ENCODE peak calls at places on chromosome 22, in ten cellular contexts. X is activated T-helper 1 cell treated with anti-CD3 and anti-CD28 coated beads, Interleukin-2, amount 50 U/mL, for 16 hours; G is stimulated activated effector memory CD8-positive, alpha-beta T cell treated with anti-CD3 and anti-CD28 coated beads, Interleukin-12 subunit alpha, Interleukin-12 subunit beta, amount 100 ng/mL, for 72 hours; A is NCI-H345; L is NCI-H2171 treated with DMSO at 0.1 percent for 48 hours; E is activated gamma-delta T cell; T is hippocampal formation; R is fibroblast of lung; U is iPS-NIHi11; O is A549. K is an unnamed sample.

GRCh38 chr22:37485714-37486223 is 415 bp downstream of the MFNG start:
- DNase-seq in T (no peak), X (no peak), R (no peak), A (no peak), G (peak), U (no peak), O (no peak), L (no peak), E (no peak), K (no peak)

GRCh38 chr22:49768511-49768910 is 59.2 kb downstream of the BRD1 start:
- DNase-seq in E (no peak), G (no peak), U (peak), T (no peak), O (no peak), X (no peak), R (no peak), L (no peak), A (no peak), K (no peak)

GRCh38 chr22:44426981-44427380 is 71.1 kb downstream of the RTL6 start:
- DNase-seq in E (no peak), R (no peak), U (no peak), L (no peak), T (no peak), O (no peak), G (no peak), X (no peak), A (no peak), K (no peak)

GRCh38 chr22:29695129-29695926 is 24.5 kb upstream of the CABP7 start:
- DNase-seq in R (no peak), U (no peak), G (no peak), X (no peak), L (peak), T (no peak), A (peak), O (no peak), E (no peak), K (peak)

GRCh38 chr22:48536691-48537591 is 1290.7 kb downstream of the BRD1 start:
- DNase-seq in X (no peak), G (no peak), T (peak), U (no peak), E (no peak), R (peak), L (peak), A (no peak), O (no peak), K (peak)

GRCh38 chr22:38077595-38077994 is 6.4 kb downstream of the SLC16A8 start:
- DNase-seq in A (no peak), L (no peak), X (no peak), T (no peak), E (no peak), R (no peak), O (no peak), U (no peak), G (no peak), K (no peak)

GRCh38 chr22:37253164-37253660 is 9.1 kb upstream of the RAC2 start:
- DNase-seq in L (peak), X (no peak), O (no peak), A (no peak), T (no peak), U (no peak), G (no peak), E (no peak), R (peak), K (no peak)

GRCh38 chr22:25741692-25742626 is at the start of gene MYO18B:
- DNase-seq in U (no peak), T (no peak), G (no peak), O (no peak), R (peak), L (no peak), E (no peak), X (no peak), A (no peak), K (no peak)

GRCh38 chr22:50030315-50031188 is 18.0 kb upstream of the IL17REL start:
- DNase-seq in T (peak), R (peak), L (peak), X (peak), A (peak), G (peak), O (peak), U (peak), E (peak), K (peak)

GRCh38 chr22:49825944-49826602 is 1.6 kb downstream of the BRD1 start:
- DNase-seq in R (peak), G (peak), A (no peak), E (peak), L (no peak), T (no peak), U (no peak), O (no peak), X (peak), K (no peak)

GRCh38 chr22:32558681-32559355 is 84.2 kb downstream of the FBXO7 start:
- DNase-seq in U (no peak), G (no peak), X (no peak), A (no peak), R (peak), T (no peak), O (peak), L (no peak), E (no peak), K (no peak)

GRCh38 chr22:45422237-45422983 is 8.9 kb downstream of the RIBC2 start:
- DNase-seq in T (no peak), U (no peak), A (no peak), G (no peak), L (no peak), R (no peak), O (no peak), E (no peak), X (no peak), K (no peak)

GRCh38 chr22:19607198-19608113 is 83.2 kb upstream of the CLDN5 start:
- DNase-seq in E (no peak), R (no peak), U (peak), A (peak), T (no peak), L (peak), G (no peak), O (no peak), X (peak), K (no peak)